ENCODE peak calls at places on chromosomes 7 and 10, in nine cellular contexts. W is AG10803, T is prostate gland, Q is lower lobe of right lung, X is GM20000, S is adrenal gland, B is colonic mucosa, V is endothelial cell, F is cardiac fibroblast. I is an unnamed sample.

GRCh38 chr10:94219829-94220228 is 142.9 kb downstream of the NOC3L start:
- DNase-seq in W (peak), T (no peak), Q (no peak), X (no peak), S (no peak), B (no peak), V (no peak), F (peak), I (no peak)

GRCh38 chr7:45985902-45986301 is 64.8 kb upstream of the IGFBP3 start:
- DNase-seq in W (peak), T (no peak), Q (no peak), X (no peak), S (no peak), B (no peak), V (no peak), F (peak), I (no peak)

GRCh38 chr7:28706607-28707006 is 251.5 kb downstream of the TRIL start:
- DNase-seq in W (no peak), T (no peak), Q (no peak), X (no peak), S (no peak), B (no peak), V (no peak), F (no peak), I (no peak)

GRCh38 chr7:51647931-51648351 is 331.3 kb upstream of the COBL start:
- DNase-seq in W (no peak), T (peak), Q (no peak), X (no peak), S (peak), B (peak), V (no peak), F (no peak), I (peak)

GRCh38 chr7:71613316-71613715 is 481.4 kb downstream of the GALNT17 start:
- DNase-seq in W (peak), T (no peak), Q (no peak), X (no peak), S (no peak), B (no peak), V (no peak), F (no peak), I (no peak)

GRCh38 chr10:59575269-59575668 is 134.4 kb downstream of the SLC16A9 start:
- DNase-seq in W (no peak), T (no peak), Q (no peak), X (no peak), S (no peak), B (no peak), V (no peak), F (no peak), I (no peak)

GRCh38 chr7:157621131-157621681 is 284.4 kb downstream of the DNAJB6 start:
- DNase-seq in W (no peak), T (no peak), Q (no peak), X (no peak), S (no peak), B (no peak), V (no peak), F (no peak), I (no peak)

GRCh38 chr7:50372921-50373320 is 68.4 kb downstream of the IKZF1 start:
- DNase-seq in W (no peak), T (no peak), Q (no peak), X (no peak), S (no peak), B (no peak), V (no peak), F (no peak), I (no peak)

GRCh38 chr10:119315128-119316001 is 108.0 kb downstream of the GRK5 start:
- DNase-seq in W (peak), T (no peak), Q (no peak), X (peak), S (peak), B (peak), V (no peak), F (peak), I (peak)

GRCh38 chr10:16929067-16929466 is 111.8 kb upstream of the RSU1 start:
- DNase-seq in W (no peak), T (no peak), Q (no peak), X (no peak), S (no peak), B (no peak), V (no peak), F (no peak), I (no peak)

GRCh38 chr10:126469692-126470091 is 81.4 kb upstream of the ADAM12 start:
- DNase-seq in W (no peak), T (no peak), Q (no peak), X (no peak), S (no peak), B (no peak), V (no peak), F (no peak), I (no peak)

GRCh38 chr7:39891879-39892278 is 58.2 kb upstream of the CDK13 start:
- DNase-seq in W (no peak), T (no peak), Q (no peak), X (no peak), S (no peak), B (no peak), V (no peak), F (no peak), I (no peak)

GRCh38 chr10:29668628-29669027 is 33.9 kb upstream of the SVIL start:
- DNase-seq in W (no peak), T (no peak), Q (no peak), X (no peak), S (no peak), B (no peak), V (no peak), F (no peak), I (no peak)

GRCh38 chr10:98134431-98135221 is at the start of gene R3HCC1L:
- DNase-seq in W (peak), T (peak), Q (peak), X (peak), S (peak), B (peak), V (peak), F (peak), I (peak)

GRCh38 chr10:98131615-98132014 is 2.8 kb upstream of the R3HCC1L start:
- DNase-seq in W (no peak), T (no peak), Q (no peak), X (no peak), S (no peak), B (no peak), V (no peak), F (no peak), I (no peak)

GRCh38 chr10:98125940-98126631 is 8.4 kb upstream of the R3HCC1L start:
- DNase-seq in W (no peak), T (no peak), Q (no peak), X (no peak), S (no peak), B (no peak), V (no peak), F (no peak), I (no peak)

GRCh38 chr10:98134117-98134430 is 383 bp upstream of the R3HCC1L start:
- DNase-seq in W (no peak), T (no peak), Q (no peak), X (no peak), S (no peak), B (no peak), V (no peak), F (no peak), I (no peak)

GRCh38 chr10:98128802-98129201 is 5.7 kb upstream of the R3HCC1L start:
- DNase-seq in W (no peak), T (no peak), Q (no peak), X (no peak), S (no peak), B (peak), V (no peak), F (no peak), I (no peak)
- TF ChIP-seq CTCF in W (no peak), T (no peak), Q (no peak), X (no peak), S (no peak), B (no peak), V (no peak), F (no peak), I (no peak)

DNA sequence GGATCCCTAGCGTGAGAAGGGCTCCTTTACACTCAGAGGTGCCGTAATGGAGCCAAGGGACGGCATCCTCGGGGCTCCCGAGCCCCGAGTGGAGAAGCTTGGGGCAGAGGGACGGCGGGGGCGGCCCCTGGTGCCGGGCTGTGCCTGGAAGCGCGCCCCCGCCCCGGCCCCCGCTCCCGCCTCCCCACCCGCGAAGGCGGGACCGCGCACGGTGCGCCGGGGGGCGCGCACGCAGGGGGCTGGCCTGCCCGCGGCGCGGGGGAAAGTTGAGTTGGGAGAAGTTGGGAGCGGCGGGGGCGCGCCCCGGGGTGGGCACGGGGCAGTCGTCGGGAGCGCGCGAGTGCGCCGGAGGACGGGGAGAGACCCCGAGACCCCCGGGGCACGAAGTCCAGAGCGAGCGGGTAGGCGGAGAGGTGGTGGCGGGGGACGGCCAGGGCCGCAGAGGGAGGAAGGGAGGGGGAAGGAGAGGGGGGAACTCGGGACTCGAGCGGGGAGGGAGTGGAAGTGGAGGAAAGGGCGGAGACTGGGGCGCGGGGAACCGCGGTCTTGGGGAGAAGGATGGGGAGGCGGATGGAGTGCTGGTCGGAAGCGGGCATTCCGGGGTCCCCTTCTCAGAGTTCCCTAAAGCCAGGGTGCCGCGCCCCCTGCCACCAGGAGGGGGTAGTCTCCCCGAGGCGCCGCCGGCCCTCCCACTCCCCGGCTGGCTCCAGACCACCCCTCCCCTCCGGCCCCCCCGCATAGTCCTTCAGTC is at the start of gene SLC4A2:
- DNase-seq in W (peak), T (peak), Q (peak), X (peak), S (peak), B (peak), V (peak), F (peak), I (peak)
- TF ChIP-seq CTCF in W (peak), T (peak), Q (peak), X (peak), S (peak), B (peak), V (peak), F (peak), I (peak)

GRCh38 chr7:31192996-31193395 is 140.9 kb downstream of the ADCYAP1R1 start:
- DNase-seq in W (peak), T (peak), Q (peak), X (peak), S (peak), B (peak), V (peak), F (peak), I (peak)
- TF ChIP-seq CTCF in W (peak), T (no peak), Q (peak), X (peak), S (peak), B (peak), V (peak), F (peak), I (peak)

GRCh38 chr7:115340828-115341227 is 418.9 kb downstream of the MDFIC start:
- DNase-seq in W (peak), T (no peak), Q (no peak), X (no peak), S (no peak), B (no peak), V (no peak), F (peak), I (no peak)
- TF ChIP-seq CTCF in W (peak), T (no peak), Q (peak), X (no peak), S (no peak), B (no peak), V (peak), F (peak), I (peak)

GRCh38 chr7:13880789-13881188 is 108.7 kb downstream of the ETV1 start:
- DNase-seq in W (peak), T (no peak), Q (no peak), X (no peak), S (no peak), B (no peak), V (no peak), F (peak), I (no peak)

GRCh38 chr7:13882051-13882450 is 107.4 kb downstream of the ETV1 start:
- DNase-seq in W (no peak), T (no peak), Q (no peak), X (no peak), S (no peak), B (no peak), V (no peak), F (no peak), I (no peak)

GRCh38 chr7:13878154-13878553 is 111.3 kb downstream of the ETV1 start:
- DNase-seq in W (no peak), T (no peak), Q (no peak), X (no peak), S (no peak), B (no peak), V (no peak), F (no peak), I (no peak)

GRCh38 chr7:13879143-13879542 is 110.3 kb downstream of the ETV1 start:
- DNase-seq in W (no peak), T (no peak), Q (no peak), X (no peak), S (no peak), B (no peak), V (no peak), F (no peak), I (no peak)

DNA sequence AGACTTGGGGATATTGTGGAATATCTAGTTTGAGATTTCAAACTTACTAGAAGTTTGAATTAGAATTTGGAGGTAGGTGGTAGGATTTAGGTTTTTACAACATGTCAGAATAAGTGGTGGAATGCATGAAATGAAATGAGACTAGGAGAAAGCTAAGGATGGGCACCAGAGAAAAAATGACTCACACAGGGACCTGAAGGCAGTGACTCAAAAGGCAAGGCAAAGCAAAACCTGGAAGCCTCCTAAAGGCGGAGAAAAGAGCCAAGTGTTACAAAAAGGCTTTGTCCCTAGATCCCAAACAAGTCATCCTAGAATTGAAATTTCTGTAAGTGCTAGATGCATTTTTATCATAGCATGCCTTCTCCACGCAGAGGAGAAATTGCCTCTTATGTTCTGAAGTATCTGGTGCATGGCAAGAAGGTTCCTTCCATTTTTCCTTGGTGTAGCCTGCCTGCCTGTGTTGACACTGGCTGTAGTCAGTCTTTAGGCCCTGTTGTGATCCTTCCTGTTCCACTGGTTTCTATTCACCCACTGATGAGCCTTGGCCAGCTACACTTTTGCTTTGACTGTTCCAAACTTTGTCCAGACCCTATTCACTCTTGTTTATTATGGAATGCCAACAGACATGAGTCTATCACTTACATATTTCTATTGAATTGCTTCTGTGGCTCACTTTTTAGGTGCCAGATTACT is 109.3 kb downstream of the ETV1 start:
- DNase-seq in W (peak), T (peak), Q (no peak), X (no peak), S (no peak), B (no peak), V (no peak), F (peak), I (no peak)
- TF ChIP-seq CTCF in W (no peak), T (no peak), Q (no peak), X (no peak), S (no peak), B (no peak), V (no peak), F (no peak), I (no peak)